ENCODE peak calls at places on chromosomes 5 and 9, in ten cellular contexts. T is fibroblast of villous mesenchyme; M is astrocyte of the cerebellum; J is pancreas; Y is GM06990; C is SK-N-SH; D is A549; K is CD8-positive, alpha-beta T cell; N is mucosa of descending colon; G is HepG2. O is an unnamed sample.

GRCh38 chr9:121865884-121866283 is 214.4 kb downstream of the DAB2IP start:
- DNase-seq in T (no peak), M (no peak), J (no peak), Y (no peak), C (no peak), D (no peak), K (no peak), N (no peak), G (no peak), O (no peak)

GRCh38 chr5:159836691-159837090 is 79.6 kb upstream of the ADRA1B start:
- DNase-seq in T (no peak), M (no peak), J (no peak), Y (no peak), C (no peak), D (no peak), K (no peak), N (no peak), G (no peak), O (no peak)

GRCh38 chr9:27367175-27367798 is 70.3 kb upstream of the EQTN start:
- DNase-seq in T (peak), M (no peak), J (no peak), Y (peak), C (no peak), D (no peak), K (no peak), N (no peak), G (no peak), O (no peak)

GRCh38 chr9:70427161-70427945 is 12.9 kb upstream of the KLF9 start:
- DNase-seq in T (peak), M (no peak), J (no peak), Y (no peak), C (no peak), D (no peak), K (no peak), N (no peak), G (no peak), O (no peak)

GRCh38 chr5:101942321-101942882 is 353.7 kb downstream of the SLCO4C1 start:
- DNase-seq in T (no peak), M (peak), J (peak), Y (peak), C (peak), D (peak), K (no peak), N (no peak), G (peak), O (no peak)

GRCh38 chr5:66808663-66809062 is 212.5 kb downstream of the MAST4 start:
- DNase-seq in T (no peak), M (no peak), J (no peak), Y (no peak), C (no peak), D (no peak), K (no peak), N (no peak), G (no peak), O (no peak)

GRCh38 chr9:93237535-93237934 is 53.6 kb downstream of the WNK2 start:
- DNase-seq in T (no peak), M (no peak), J (no peak), Y (no peak), C (no peak), D (no peak), K (no peak), N (no peak), G (no peak), O (no peak)

GRCh38 chr9:136512651-136513066 is 29.8 kb upstream of the SEC16A start:
- DNase-seq in T (no peak), M (no peak), J (no peak), Y (no peak), C (peak), D (no peak), K (no peak), N (no peak), G (no peak), O (no peak)

GRCh38 chr9:20404192-20404813 is 218.0 kb downstream of the MLLT3 start:
- DNase-seq in T (no peak), M (no peak), J (no peak), Y (no peak), C (no peak), D (no peak), K (no peak), N (no peak), G (no peak), O (no peak)

GRCh38 chr9:92652461-92652860 is 17.5 kb downstream of the IPPK start:
- DNase-seq in T (no peak), M (no peak), J (no peak), Y (no peak), C (no peak), D (no peak), K (no peak), N (no peak), G (no peak), O (no peak)

GRCh38 chr9:93488239-93488638 is 34.9 kb upstream of the FAM120AOS start:
- DNase-seq in T (no peak), M (no peak), J (no peak), Y (no peak), C (no peak), D (no peak), K (no peak), N (no peak), G (no peak), O (no peak)

GRCh38 chr9:89676281-89676680 is 71.5 kb downstream of the GADD45G start:
- DNase-seq in T (no peak), M (no peak), J (peak), Y (no peak), C (peak), D (no peak), K (no peak), N (peak), G (no peak), O (peak)

DNA sequence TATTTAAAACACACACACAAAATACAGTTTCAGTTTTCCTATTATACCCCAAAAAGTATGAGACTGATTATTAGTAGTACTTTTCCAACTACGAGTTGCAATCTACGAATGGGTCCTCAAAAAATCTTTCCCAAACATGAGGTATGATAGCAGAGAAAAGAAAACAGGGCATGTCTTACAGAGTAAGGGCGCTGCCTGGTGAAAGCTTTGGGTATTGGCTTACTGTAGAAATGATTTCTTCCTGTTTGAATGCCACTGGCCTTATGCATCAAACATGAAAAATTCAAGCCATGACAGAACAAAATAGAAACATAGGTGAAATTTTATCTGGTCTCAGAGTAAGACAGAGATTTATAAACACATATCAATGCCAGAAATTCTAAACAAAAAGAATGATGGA is 448.0 kb downstream of the SPOCK1 start:
- DNase-seq in T (no peak), M (no peak), J (no peak), Y (no peak), C (no peak), D (no peak), K (no peak), N (no peak), G (peak), O (no peak)
- TF ChIP-seq CTCF in T (peak), M (peak), J (no peak), Y (no peak), C (peak), D (no peak), K (no peak), N (no peak), G (peak), O (peak)

GRCh38 chr5:17333755-17334154 is 116.3 kb downstream of the BASP1 start:
- DNase-seq in T (no peak), M (no peak), J (no peak), Y (no peak), C (no peak), D (no peak), K (no peak), N (no peak), G (no peak), O (no peak)
- H3K4me3 ChIP-seq in T (no peak), M (no peak), J (no peak), Y (no peak), C (no peak), D (no peak), K (no peak), N (no peak), G (no peak), O (no peak)

DNA sequence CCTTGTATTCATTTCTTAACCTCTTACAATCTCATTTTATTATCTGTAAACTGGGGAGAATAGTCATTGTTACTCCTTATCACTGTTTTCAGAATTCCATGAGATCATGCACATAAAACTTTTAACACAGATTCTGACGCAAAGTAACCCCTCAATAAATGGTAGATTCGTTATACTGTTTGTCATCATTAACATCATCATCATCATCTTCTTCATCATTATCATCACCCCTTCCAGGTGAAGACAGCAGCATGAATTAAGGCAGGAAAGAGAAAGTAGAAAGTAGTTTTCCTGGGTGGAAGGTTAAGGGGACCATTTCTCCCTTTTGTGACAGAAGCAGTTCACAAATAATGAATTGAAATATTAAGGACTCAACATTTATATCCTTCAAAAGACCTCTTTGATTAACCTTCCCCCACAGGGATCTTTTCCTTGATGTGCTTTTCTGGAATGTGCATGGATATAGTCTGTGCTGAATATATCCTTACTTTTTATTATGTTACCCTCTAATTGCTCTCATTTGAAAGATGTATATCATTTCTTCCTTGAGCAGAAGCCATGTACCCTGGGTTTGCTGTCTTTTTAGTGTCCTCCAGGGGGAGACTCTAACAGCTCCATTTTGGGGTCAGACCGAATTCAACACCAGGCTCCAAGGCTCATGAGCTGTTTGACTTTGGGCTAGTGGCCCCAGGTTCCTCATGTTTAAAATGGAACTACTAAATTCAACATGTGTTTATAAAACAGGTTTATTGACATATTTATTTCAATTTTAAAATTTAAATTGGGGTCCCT is 1029.9 kb upstream of the WWC1 start:
- DNase-seq in T (peak), M (no peak), J (no peak), Y (no peak), C (no peak), D (peak), K (no peak), N (no peak), G (no peak), O (no peak)
- TF ChIP-seq CTCF in T (peak), M (peak), J (no peak), Y (peak), C (peak), D (peak), K (no peak), N (no peak), G (no peak), O (peak)

DNA sequence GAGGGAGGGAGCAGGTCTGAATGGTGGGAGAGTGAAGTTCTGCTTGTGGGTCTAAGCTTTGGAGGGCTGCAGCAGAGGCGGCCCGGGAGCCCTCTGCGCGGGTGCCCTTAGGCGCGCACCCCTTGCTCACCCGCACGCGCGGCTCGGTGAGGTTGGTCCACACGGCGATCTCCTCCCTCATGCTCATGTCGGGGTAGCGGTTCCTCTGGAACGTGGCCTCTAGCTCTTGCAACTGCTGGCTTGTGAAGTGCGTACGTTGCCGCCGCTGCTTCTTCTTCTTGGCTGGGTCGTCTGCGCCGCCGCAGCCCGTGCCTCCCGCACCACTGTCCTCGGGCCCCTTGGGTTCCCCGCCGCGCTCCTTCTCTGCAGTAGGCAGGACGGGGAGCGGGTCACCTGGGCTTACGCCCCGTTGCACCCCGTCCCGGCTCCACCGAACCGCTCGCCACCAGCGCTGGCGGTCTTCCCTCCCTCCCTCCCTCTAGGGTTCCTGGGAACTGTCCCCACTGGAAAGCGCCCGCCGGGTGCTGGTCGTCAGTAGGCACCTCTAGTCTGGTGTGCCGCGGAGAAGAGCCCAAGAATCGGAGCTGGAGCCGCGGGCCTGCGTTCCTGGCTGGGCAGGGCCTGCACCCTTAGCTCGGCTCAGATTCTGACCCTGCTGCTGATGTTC is 2.7 kb downstream of the PITX1 start:
- DNase-seq in T (peak), M (no peak), J (no peak), Y (no peak), C (peak), D (no peak), K (no peak), N (no peak), G (no peak), O (no peak)
- H3K4me3 ChIP-seq in T (peak), M (no peak), J (no peak), Y (no peak), C (no peak), D (no peak), K (no peak), N (peak), G (peak), O (peak)

DNA sequence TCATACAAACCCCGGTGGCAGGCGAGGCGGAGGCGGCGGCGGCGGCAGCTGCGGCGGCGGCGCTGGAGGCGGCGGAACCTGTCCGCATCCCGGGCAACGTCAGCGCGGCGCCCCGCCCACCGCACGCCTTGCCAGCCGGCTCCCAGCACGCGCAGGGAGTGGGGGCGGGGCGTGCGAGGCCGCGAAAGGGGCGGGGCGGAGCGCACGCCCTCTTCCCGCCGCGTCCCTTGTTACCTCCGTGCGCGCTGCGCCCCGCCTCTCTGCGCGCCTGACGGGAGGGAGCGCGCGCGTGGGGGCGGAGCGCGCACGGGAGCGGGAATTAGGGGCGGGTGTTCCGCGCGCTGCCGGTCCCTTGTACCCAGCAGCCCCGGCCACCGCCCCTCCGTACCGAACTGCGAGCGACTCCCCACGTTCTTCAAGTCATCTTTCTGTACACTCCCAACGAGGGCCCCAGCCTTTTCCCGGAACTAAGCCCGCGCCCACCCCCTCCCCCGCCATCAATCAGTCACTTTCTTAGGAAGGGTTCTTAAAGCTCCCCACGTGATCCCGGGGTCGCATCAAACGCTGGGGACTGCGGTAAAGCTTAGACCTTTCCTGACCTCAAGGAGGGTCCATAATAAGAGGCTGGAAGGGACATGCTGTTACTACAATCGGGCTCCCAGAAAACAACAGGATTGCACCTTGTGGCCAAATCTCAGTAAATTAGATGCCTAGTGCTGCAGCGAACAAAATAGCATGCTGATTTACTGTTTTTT is at the start of gene AGTPBP1:
- DNase-seq in T (peak), M (peak), J (peak), Y (peak), C (peak), D (peak), K (peak), N (peak), G (peak), O (peak)
- TF ChIP-seq CTCF in T (peak), M (no peak), J (no peak), Y (no peak), C (no peak), D (no peak), K (no peak), N (no peak), G (no peak), O (no peak)

GRCh38 chr9:114116061-114116747 is 17.1 kb upstream of the KIF12 start:
- DNase-seq in T (no peak), M (no peak), J (no peak), Y (no peak), C (no peak), D (no peak), K (no peak), N (no peak), G (no peak), O (no peak)

GRCh38 chr9:114117614-114117995 is 18.5 kb upstream of the KIF12 start:
- DNase-seq in T (no peak), M (no peak), J (no peak), Y (no peak), C (no peak), D (no peak), K (no peak), N (no peak), G (peak), O (no peak)

GRCh38 chr9:114117996-114118830 is 19.1 kb upstream of the KIF12 start:
- DNase-seq in T (no peak), M (no peak), J (peak), Y (no peak), C (no peak), D (no peak), K (no peak), N (no peak), G (peak), O (peak)

GRCh38 chr9:114114364-114114763 is 15.3 kb upstream of the KIF12 start:
- DNase-seq in T (no peak), M (no peak), J (no peak), Y (no peak), C (no peak), D (no peak), K (no peak), N (no peak), G (no peak), O (no peak)

GRCh38 chr9:114115645-114116044 is 16.6 kb upstream of the KIF12 start:
- DNase-seq in T (peak), M (no peak), J (no peak), Y (no peak), C (no peak), D (no peak), K (no peak), N (no peak), G (peak), O (no peak)
- H3K4me3 ChIP-seq in T (no peak), M (no peak), J (no peak), Y (no peak), C (no peak), D (no peak), K (no peak), N (no peak), G (no peak), O (no peak)

GRCh38 chr5:22889714-22890113 is 36.6 kb upstream of the CDH12 start:
- DNase-seq in T (no peak), M (no peak), J (no peak), Y (no peak), C (no peak), D (no peak), K (no peak), N (no peak), G (no peak), O (no peak)
- TF ChIP-seq CTCF in T (no peak), M (no peak), J (no peak), Y (no peak), C (no peak), D (no peak), K (no peak), N (no peak), G (no peak), O (peak)

DNA sequence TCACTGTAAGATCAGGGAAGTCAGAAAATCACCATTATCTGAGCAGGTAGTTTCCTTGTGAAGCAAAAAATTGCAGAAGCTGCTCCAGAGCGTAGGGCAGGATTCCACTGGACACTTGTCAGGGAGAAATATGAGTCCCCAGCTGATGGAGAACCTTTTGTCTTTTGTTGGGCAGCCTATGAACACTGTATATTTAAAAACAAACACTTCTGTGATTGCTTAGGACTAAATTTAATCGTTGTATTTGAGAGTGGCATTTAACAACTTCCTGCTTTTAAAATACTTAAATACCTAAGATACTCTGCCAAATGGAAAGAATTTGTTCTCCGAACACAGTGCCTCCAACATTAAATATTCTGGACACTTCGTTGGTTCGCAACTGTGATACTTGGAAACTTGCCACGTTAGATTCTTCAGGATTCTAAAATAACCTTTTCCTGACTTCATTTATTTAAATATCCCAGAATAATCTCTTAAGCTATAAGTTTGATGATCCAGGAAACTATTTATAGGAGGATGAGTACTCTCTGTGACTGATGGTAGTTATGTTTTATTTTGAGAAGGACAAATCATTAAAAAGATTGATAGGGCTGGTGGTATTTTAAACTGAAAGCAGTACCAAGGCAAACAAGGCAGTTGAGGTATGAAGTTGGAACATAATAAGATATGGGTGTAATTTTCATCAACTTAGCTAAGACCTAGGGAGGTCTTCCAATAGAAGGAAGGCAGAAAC is 2.7 kb upstream of the HSPA4 start:
- DNase-seq in T (no peak), M (no peak), J (no peak), Y (no peak), C (no peak), D (no peak), K (no peak), N (no peak), G (no peak), O (peak)
- H3K4me3 ChIP-seq in T (no peak), M (no peak), J (no peak), Y (no peak), C (peak), D (no peak), K (no peak), N (no peak), G (peak), O (peak)

DNA sequence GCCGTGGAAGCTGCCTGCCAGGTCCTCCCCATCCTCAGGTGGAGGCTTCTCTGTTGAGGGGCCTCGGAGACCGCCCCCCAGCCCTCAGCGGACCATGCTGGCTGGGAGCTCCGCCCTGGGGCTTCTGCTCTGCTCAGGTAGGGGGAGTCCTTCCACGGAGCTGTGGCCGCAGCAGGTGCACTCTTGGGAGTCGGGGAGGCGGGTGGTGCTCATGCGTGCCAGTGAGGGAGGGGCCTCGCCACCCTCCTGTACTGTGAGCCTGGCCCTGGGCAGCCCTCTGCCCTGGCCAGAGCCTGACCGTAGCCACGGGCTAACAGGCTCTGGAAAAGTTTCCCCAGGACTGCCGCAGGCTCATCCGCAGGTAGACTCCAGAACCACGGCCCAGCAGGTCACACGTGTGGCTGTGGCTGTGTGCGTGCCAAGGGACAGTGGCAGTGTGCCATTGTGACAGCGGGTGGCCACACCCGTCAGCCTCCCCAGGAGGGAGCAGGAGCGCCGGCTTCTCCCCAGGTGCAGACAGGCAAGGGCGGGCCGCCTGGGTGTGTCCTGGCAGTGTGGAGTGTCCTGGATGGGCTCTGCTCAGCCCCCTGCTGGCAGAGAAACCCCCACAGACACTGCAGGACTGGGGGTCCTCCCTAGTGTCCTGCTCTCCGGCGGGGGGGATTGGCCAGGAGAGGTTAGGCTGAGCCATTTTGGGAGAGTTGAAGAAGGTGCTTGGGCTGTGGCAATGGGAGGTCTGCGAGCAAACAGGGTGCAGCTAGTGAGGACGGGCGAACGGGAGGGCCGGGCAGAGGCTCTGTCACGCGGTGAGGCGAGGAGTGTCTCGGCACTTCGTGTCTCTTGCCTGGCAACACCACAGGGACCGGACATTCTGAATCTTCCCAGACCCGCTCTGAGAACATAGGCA is 29.5 kb downstream of the TPPP start:
- DNase-seq in T (no peak), M (no peak), J (no peak), Y (no peak), C (no peak), D (no peak), K (no peak), N (peak), G (no peak), O (peak)
- TF ChIP-seq CTCF in T (no peak), M (no peak), J (no peak), Y (no peak), C (no peak), D (no peak), K (no peak), N (no peak), G (no peak), O (peak)

O was measured in LNCaP clone FGC.